ENCODE peak calls at places on chromosomes 4 and X, in nine cellular contexts. K, B, S, M, P, J, C, X and T are unnamed samples.

GRCh38 chrX:78573630-78574029 is 85.5 kb downstream of the RTL3 start:
- DNase-seq in B (no peak), P (peak), C (no peak), J (no peak), X (no peak), S (no peak), K (no peak), M (no peak), T (no peak)

GRCh38 chr4:124883642-124884041 is 171.1 kb upstream of the ANKRD50 start:
- DNase-seq in S (no peak), P (no peak), X (no peak), J (no peak), K (no peak), B (peak), C (peak), M (no peak), T (no peak)

GRCh38 chrX:25034889-25035288 is 19.1 kb upstream of the ARX start:
- DNase-seq in X (no peak), B (no peak), P (no peak), J (no peak), M (no peak), C (peak), K (no peak), S (no peak), T (no peak)

GRCh38 chr4:27836505-27836904 is 975.9 kb downstream of the STIM2 start:
- DNase-seq in S (no peak), K (no peak), P (no peak), X (no peak), C (no peak), B (peak), J (no peak), M (no peak), T (no peak)

GRCh38 chr4:15714141-15714540 is 11.3 kb downstream of the BST1 start:
- DNase-seq in K (no peak), P (no peak), M (no peak), S (no peak), C (no peak), X (no peak), J (no peak), B (peak), T (no peak)

GRCh38 chrX:81259714-81260395 is 58.0 kb downstream of the SH3BGRL start:
- DNase-seq in S (no peak), K (no peak), X (no peak), B (peak), M (no peak), C (peak), J (no peak), P (no peak), T (no peak)

GRCh38 chr4:74410272-74410671 is 34.7 kb upstream of the AREG start:
- DNase-seq in P (no peak), C (no peak), B (peak), S (no peak), X (no peak), K (no peak), M (no peak), J (no peak), T (no peak)

GRCh38 chrX:56248492-56248891 is 16.3 kb downstream of the KLF8 start:
- DNase-seq in M (peak), P (peak), K (peak), S (no peak), X (peak), C (peak), J (peak), B (peak), T (peak)

GRCh38 chr4:27278615-27279014 is 418.0 kb downstream of the STIM2 start:
- DNase-seq in X (no peak), M (no peak), J (no peak), K (no peak), S (no peak), B (peak), C (peak), P (peak), T (no peak)

DNA sequence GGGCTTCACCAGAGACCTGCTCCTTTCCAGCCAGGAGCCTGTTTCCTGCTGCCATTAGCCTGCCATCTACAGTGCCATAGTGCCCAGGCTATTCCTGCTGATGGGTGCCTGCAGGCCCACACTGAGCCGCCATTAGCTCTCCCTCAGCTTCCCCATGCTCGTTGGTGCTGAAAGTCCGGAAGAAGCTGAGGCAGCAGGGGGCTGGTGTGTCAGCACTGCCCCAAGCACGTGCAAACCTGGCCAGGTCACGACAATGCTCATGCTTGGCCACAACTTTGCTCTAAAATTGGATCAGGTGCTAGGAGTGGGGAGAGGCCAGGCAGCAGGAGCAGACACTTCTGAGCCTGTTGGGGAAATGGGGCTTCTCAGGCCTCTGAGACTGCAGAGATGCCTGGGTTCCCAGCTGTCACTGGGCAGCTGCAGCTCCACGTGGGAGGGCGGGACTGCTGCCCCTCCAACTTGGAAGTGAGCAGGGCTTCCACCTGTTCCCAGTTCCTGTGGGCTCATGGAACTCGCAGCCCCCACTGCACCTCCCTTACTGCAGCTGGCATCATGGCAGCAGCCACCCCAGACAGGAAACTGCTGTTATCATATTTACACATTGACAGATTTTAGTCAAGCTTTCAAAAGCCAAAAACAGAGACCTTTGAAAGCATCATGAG is 913.9 kb downstream of the FSTL5 start:
- DNase-seq in J (no peak), K (no peak), M (no peak), S (no peak), B (no peak), C (no peak), X (no peak), P (no peak), T (no peak)
- H3K27ac ChIP-seq in J (no peak), K (no peak), M (no peak), S (no peak), B (no peak), C (no peak), X (no peak), P (no peak), T (no peak)

GRCh38 chr4:83075271-83075670 is 39.3 kb downstream of the PLAC8 start:
- DNase-seq in M (no peak), C (peak), B (peak), X (no peak), K (no peak), J (no peak), S (no peak), P (no peak), T (no peak)
- TF ChIP-seq CTCF in M (no peak), C (no peak), B (no peak), X (no peak), K (no peak), J (no peak), S (no peak), P (no peak), T (no peak)

GRCh38 chrX:39335447-39336235 is 534.4 kb downstream of the MID1IP1 start:
- DNase-seq in C (no peak), M (no peak), J (no peak), B (no peak), K (no peak), P (no peak), S (no peak), X (no peak), T (peak)

GRCh38 chrX:39336709-39337294 is 535.5 kb downstream of the MID1IP1 start:
- DNase-seq in X (no peak), M (peak), B (peak), J (no peak), S (no peak), P (no peak), K (no peak), C (no peak), T (no peak)

GRCh38 chrX:39338583-39338982 is 537.3 kb downstream of the MID1IP1 start:
- DNase-seq in B (no peak), M (no peak), P (no peak), X (no peak), C (no peak), K (no peak), S (no peak), J (no peak), T (no peak)

DNA sequence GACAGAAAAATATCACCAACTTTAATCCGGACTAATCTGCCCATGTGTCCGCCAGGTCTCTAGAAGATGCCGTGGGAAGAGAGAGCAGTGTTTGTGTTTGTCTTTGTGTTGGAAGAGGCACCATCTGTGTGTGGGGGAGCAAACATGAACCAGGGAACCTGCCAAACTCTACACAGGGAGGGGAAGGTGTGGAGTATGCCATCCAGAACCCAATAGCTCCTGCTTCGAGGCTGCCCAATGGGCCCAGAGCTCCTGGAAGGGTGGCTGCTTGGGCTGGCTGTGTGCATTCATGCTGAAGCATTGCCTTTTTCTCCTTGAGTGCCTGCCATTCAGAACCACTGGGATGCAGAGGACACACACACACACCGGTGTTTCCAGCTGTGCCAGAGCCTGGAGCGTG is 536.2 kb downstream of the MID1IP1 start:
- DNase-seq in P (no peak), M (no peak), S (no peak), X (no peak), B (no peak), J (no peak), C (no peak), K (no peak), T (no peak)
- H3K27ac ChIP-seq in P (no peak), M (peak), S (peak), X (no peak), B (no peak), J (no peak), C (no peak), K (peak), T (no peak)

GRCh38 chrX:64782923-64783322 is 193.3 kb downstream of the ZC4H2 start:
- DNase-seq in S (no peak), C (no peak), X (no peak), J (no peak), M (no peak), B (no peak), P (no peak), K (no peak), T (no peak)
- TF ChIP-seq CTCF in S (no peak), C (no peak), X (no peak), J (no peak), M (no peak), B (no peak), P (no peak), K (no peak), T (no peak)

GRCh38 chrX:106976416-106976815 is 23.6 kb downstream of the MORC4 start:
- DNase-seq in K (no peak), J (no peak), M (no peak), S (no peak), P (no peak), C (no peak), B (no peak), X (no peak), T (no peak)
- H3K27ac ChIP-seq in K (no peak), J (no peak), M (no peak), S (no peak), P (no peak), C (no peak), B (no peak), X (no peak), T (no peak)